ENCODE peak calls at places on chromosomes 12 and 14, in five cellular contexts. B is HepG2, G is K562, N is GM12878, U is A549. O is an unnamed sample.
A peak's percentile ranks its signal among the peaks of the same experiment; 100 is the strongest.

GRCh38 chr14:44108601-44109000 is 398.5 kb downstream of the FSCB start:
- DNase-seq in B (no peak), G (no peak), N (no peak), U (no peak), O (no peak)

GRCh38 chr12:54282949-54283593 is 2.5 kb downstream of the HNRNPA1 start:
- DNase-seq in B (no peak), G (no peak), N (no peak), U (no peak), O (no peak)

GRCh38 chr14:80850197-80850814 is 91.2 kb downstream of the CEP128 start:
- DNase-seq in B (peak; percentile 12), G (peak; percentile 5), N (no peak), U (peak; percentile 52), O (peak; percentile 54)

GRCh38 chr14:24415421-24416253 is 13.8 kb downstream of the CBLN3 start:
- DNase-seq in B (no peak), G (no peak), N (no peak), U (no peak), O (no peak)

GRCh38 chr14:101005447-101005846 is 101.9 kb upstream of the RTL1 start:
- DNase-seq in B (no peak), G (no peak), N (no peak), U (no peak), O (no peak)

GRCh38 chr12:48903982-48904411 is 21.3 kb downstream of the FKBP11 start:
- DNase-seq in B (peak; percentile 76), G (peak; percentile 79), N (peak; percentile 20), U (peak; percentile 93), O (peak; percentile 98)

GRCh38 chr12:56158926-56159461 is 835 bp downstream of the MYL6 start:
- DNase-seq in B (peak; percentile 70), G (no peak), N (no peak), U (peak; percentile 72), O (peak; percentile 83)

GRCh38 chr14:103436533-103436932 is 51.3 kb downstream of the MARK3 start:
- DNase-seq in B (no peak), G (no peak), N (no peak), U (peak; percentile 22), O (no peak)

GRCh38 chr12:3662516-3662915 is 90.4 kb downstream of the CRACR2A start:
- DNase-seq in B (peak; percentile 3), G (no peak), N (no peak), U (no peak), O (no peak)

GRCh38 chr12:130044991-130045621 is 117.2 kb upstream of the FZD10 start:
- DNase-seq in B (peak; percentile 75), G (no peak), N (no peak), U (no peak), O (peak; percentile 34)

GRCh38 chr14:75279153-75279738 is 618 bp downstream of the FOS start:
- DNase-seq in B (no peak), G (peak; percentile 35), N (no peak), U (peak; percentile 47), O (peak; percentile 46)

GRCh38 chr14:76695263-76695920 is 65.9 kb upstream of the VASH1 start:
- DNase-seq in B (no peak), G (no peak), N (no peak), U (no peak), O (no peak)

GRCh38 chr12:101653030-101653429 is 44.4 kb upstream of the CHPT1 start:
- DNase-seq in B (no peak), G (no peak), N (no peak), U (no peak), O (no peak)
- TF ChIP-seq CTCF in B (no peak), G (no peak), N (no peak), U (no peak), O (no peak)

DNA sequence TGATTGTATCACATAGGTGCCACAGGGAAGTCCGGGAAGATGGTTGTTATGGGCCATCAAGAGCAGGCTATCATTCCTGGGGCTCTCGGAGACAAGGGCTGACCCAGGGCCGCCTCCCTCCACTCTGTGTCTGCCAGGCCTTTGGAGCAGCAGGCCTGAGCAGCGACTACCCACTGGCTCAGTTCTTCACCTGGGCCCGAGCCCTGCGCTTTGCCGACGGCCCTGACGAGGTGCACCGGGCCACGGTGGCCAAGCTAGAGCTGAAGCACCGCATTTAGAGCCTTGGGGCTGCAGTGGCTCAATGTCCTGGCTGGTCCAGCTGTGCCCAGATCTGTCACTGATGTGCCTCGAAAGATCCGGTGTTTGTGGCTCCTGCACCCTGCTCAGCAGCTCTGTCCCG is 10.5 kb upstream of the ALDH2 start:
- DNase-seq in B (no peak), G (no peak), N (no peak), U (no peak), O (no peak)
- H3K27ac ChIP-seq in B (no peak overlapping the region), G (no peak overlapping the region), N (no peak overlapping the region), U (no peak overlapping the region), O (no peak overlapping the region)

DNA sequence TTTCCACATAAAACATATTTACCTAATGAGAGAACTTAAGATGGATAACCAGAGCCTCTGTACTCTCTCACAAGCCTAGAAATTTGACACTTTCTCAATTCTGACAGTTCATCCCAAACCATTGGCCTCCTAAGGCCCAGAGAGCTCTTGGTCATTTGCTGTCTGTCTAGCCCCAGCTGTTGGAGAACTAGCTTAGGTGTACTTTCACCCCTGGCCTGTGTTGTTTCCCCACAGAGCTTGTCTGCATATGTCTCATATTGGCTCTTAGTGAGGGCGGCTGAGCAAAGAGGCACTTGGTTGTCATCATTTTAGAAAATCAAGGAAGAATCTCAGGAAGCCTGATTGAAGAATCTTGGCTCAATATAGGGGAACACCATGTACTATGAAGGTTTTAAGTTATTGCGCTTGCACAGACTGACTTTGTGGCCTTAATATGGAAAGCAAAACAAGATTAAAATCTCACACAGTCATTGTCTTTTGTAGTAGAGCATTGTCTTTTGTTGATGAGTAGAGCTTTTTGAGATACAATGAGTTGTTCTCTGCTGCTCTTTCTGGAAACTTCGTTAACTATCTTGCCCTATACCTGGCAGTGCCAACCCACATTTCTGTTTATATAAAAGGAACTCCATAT is 324.6 kb downstream of the RAD51B start:
- DNase-seq in B (peak; percentile 44), G (no peak), N (no peak), U (peak; percentile 46), O (no peak)
- TF ChIP-seq JUNB in B (no peak), G (no peak), N (no peak), U (no peak), O (no peak)

DNA sequence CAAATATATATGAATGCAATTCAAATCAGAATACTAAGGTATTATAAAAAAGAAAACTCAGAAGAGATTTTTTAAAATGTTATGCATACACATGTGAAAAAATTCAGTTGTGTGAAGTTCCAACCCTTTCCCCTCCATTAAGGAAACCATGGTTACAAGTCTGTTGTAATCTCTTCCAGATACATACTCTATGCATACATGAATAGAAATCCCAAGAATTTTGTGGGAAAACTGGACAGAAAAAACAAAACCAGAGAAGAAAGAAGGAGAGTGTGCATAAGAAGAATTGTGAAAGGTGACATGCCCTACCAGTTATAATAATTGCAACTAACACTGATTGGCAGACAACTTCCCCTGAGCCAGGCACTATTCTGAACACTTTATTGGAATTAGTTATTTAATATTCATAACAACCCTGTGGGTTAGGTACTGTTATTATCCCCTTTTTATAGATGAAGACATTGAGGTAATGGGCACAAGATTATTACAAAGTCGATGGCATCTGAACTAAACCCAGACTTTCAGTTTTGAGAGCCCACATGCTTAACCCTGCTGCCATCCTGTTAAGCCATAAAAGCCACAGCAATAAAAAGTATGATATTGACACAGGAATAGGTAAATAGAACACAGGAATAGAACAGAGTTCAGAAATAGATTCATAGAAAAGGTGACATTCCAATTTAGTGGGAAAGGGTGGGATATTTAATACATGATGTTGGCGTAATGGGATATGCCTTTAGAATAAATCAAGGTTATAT is 120.0 kb downstream of the SLC38A1 start:
- DNase-seq in B (no peak), G (no peak), N (no peak), U (no peak), O (no peak)
- TF ChIP-seq CTCF in B (no peak), G (no peak), N (no peak), U (no peak), O (no peak)

DNA sequence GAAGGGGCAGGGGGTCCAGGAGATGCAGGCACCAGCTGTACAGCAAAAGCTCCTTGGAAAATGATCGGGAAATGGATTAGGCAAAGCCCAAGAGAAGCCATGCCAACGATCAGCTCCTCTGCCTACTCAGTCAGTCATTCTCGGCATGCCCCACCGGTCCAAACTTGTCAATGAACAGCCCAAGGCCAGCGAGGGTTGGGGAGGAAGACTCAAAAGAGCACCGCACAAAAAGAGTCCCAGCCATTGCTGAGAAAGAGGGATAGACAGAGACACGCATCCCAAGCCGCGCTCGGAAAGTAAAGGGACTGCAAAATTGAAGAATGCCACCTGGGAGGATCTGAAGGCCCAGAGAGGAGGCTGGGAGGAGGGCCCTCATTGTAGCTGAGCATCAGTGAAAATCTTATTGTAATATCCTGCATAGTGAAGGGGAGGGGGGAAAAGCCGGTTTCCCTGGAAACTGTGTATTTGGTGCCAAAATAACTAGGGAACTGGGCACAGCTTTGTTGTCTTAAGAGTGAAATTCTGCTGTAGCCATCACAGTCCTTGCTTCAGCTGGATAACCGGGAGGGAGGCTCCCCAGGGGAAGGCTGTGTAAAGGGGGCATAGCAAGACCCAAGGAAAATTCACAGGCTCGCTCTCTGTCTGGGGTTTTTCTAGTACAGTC is 4.7 kb downstream of the KDM2B start:
- DNase-seq in B (no peak), G (no peak), N (no peak), U (no peak), O (no peak)
- H3K27ac ChIP-seq in B (no peak overlapping the region), G (no peak overlapping the region), N (no peak overlapping the region), U (peak overlapping the region; percentile 94), O (peak overlapping the region; percentile 100)

GRCh38 chr12:14946162-14946561 is 7.8 kb upstream of the ERP27 start:
- DNase-seq in B (no peak), G (no peak), N (no peak), U (no peak), O (no peak)
- TF ChIP-seq JUNB in B (no peak), G (no peak), N (no peak), U (no peak), O (no peak)

DNA sequence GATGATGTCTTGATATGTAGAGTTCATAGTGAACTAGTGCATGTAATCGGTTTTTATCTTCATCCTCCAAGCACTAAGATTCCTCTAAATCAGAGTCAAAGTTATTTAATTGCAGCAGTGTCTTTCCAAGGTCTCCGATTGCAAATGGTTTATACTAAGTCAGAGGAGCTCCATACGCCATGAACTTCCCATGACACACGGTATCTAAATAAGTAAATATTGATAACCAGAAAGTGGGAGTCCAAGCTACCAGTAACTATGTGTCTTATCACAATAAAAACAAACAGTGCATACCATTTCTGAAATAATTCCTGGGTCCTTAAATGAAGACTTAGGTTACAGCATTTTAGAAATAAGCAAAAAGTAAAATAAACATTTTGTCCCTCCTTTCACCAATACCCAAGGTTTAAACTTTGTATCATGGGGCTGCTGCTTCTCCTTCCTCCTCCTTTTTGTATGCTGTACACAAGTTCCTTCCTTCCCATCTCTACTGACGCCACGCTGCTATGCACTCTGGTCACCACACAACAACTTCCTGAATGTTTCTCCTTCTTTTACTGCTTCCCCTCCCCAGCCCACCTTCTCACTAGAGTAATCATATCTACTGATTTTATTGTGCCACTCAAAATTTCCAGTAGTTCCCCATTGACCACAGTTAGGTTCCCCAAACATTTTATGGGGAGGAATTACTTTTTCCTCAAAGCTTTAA is 10.7 kb downstream of the NR1H4 start:
- DNase-seq in B (peak; percentile 47), G (no peak), N (no peak), U (no peak), O (no peak)
- TF ChIP-seq CTCF in B (no peak), G (no peak), N (no peak), U (no peak), O (no peak)